ENCODE peak calls at places on chromosomes 16 and 17, in six cellular contexts. P, F, C, Z, G and H are unnamed samples.

GRCh38 chr17:74158761-74159160 is 44.7 kb upstream of the RPL38 start:
- DNase-seq in F (no peak), C (no peak), G (no peak), Z (no peak), P (no peak), H (no peak)

GRCh38 chr16:3095869-3096268 is 3.2 kb downstream of the ZSCAN10 start:
- DNase-seq in Z (peak; percentile 54), F (no peak), G (no peak), P (peak; percentile 35), C (no peak), H (peak; percentile 57)

GRCh38 chr17:67520282-67520906 is 143.3 kb downstream of the PITPNC1 start:
- DNase-seq in C (no peak), F (peak; percentile 48), P (no peak), G (no peak), Z (no peak), H (no peak)

GRCh38 chr17:20315321-20315720 is 152.0 kb downstream of the LGALS9B start:
- DNase-seq in Z (no peak), F (no peak), P (no peak), G (no peak), C (no peak), H (no peak)

GRCh38 chr16:1308977-1309885 is at the start of gene UBE2I:
- DNase-seq in F (peak; percentile 97), C (peak; percentile 93), P (peak; percentile 99), G (peak; percentile 99), Z (peak; percentile 98), H (peak; percentile 98)

GRCh38 chr16:57751539-57752202 is 16.1 kb downstream of the KATNB1 start:
- DNase-seq in P (no peak), F (no peak), Z (no peak), G (peak; percentile 41), C (no peak), H (no peak)

GRCh38 chr16:89118361-89119061 is 24.9 kb downstream of the ACSF3 start:
- DNase-seq in C (peak; percentile 77), P (no peak), F (no peak), G (no peak), Z (no peak), H (no peak)

GRCh38 chr17:50908860-50909764 is 43.0 kb upstream of the TOB1 start:
- DNase-seq in C (peak; percentile 93), P (no peak), G (peak; percentile 70), F (no peak), Z (no peak), H (no peak)

GRCh38 chr17:18074566-18075272 is 13.0 kb upstream of the DRG2 start:
- DNase-seq in Z (peak; percentile 45), G (no peak), P (no peak), C (peak; percentile 61), F (no peak), H (peak; percentile 61)

GRCh38 chr17:14092808-14093207 is 23.5 kb downstream of the COX10 start:
- DNase-seq in C (no peak), F (no peak), G (no peak), P (no peak), Z (no peak), H (no peak)

GRCh38 chr17:48542956-48543853 is 1.7 kb downstream of the HOXB2 start:
- DNase-seq in C (no peak), P (peak; percentile 75), G (peak; percentile 84), F (peak; percentile 67), Z (peak; percentile 79), H (peak; percentile 66)

GRCh38 chr17:47785538-47786123 is 36.0 kb downstream of the OSBPL7 start:
- DNase-seq in G (peak; percentile 82), F (peak; percentile 16), C (peak; percentile 52), P (no peak), Z (peak; percentile 67), H (no peak)

GRCh38 chr17:78342438-78343098 is 17.3 kb downstream of the SOCS3 start:
- DNase-seq in Z (no peak), P (peak; percentile 58), C (no peak), F (peak; percentile 88), G (no peak), H (peak; percentile 51)

GRCh38 chr17:42520540-42520951 is 15.5 kb upstream of the NAGLU start:
- DNase-seq in C (peak; percentile 55), P (no peak), Z (peak; percentile 48), F (no peak), G (peak; percentile 55), H (no peak)

GRCh38 chr17:3762922-3763776 is 37.8 kb downstream of the ITGAE start:
- DNase-seq in G (no peak), C (no peak), Z (no peak), F (no peak), P (no peak), H (no peak)

GRCh38 chr16:48596326-48596725 is 13.7 kb downstream of the N4BP1 start:
- DNase-seq in Z (peak; percentile 29), F (no peak), P (no peak), C (no peak), G (no peak), H (no peak)

GRCh38 chr16:4673387-4674046 is 19.8 kb upstream of the NUDT16L1 start:
- DNase-seq in P (no peak), G (no peak), Z (no peak), F (no peak), C (no peak), H (no peak)

GRCh38 chr17:39722965-39723848 is 7.1 kb downstream of the MIEN1 start:
- DNase-seq in F (no peak), G (peak; percentile 81), C (no peak), Z (peak; percentile 93), P (no peak), H (no peak)

GRCh38 chr16:52976539-52977167 is 76.0 kb downstream of the CHD9NB start:
- DNase-seq in C (peak; percentile 41), F (peak; percentile 22), P (peak; percentile 39), G (no peak), Z (peak; percentile 30), H (peak; percentile 14)

GRCh38 chr17:80892019-80892855 is 99.4 kb upstream of the CHMP6 start:
- DNase-seq in C (no peak), P (peak; percentile 86), G (no peak), Z (peak; percentile 93), F (peak; percentile 99), H (no peak)

GRCh38 chr17:2055494-2056220 is 754 bp downstream of the HIC1 start:
- DNase-seq in C (no peak), P (no peak), G (no peak), Z (no peak), F (peak; percentile 55), H (no peak)

GRCh38 chr17:4658478-4659305 is 17.2 kb upstream of the ALOX15 start:
- DNase-seq in P (no peak), F (peak; percentile 86), Z (peak; percentile 80), C (no peak), G (no peak), H (peak; percentile 58)

GRCh38 chr16:47467501-47467900 is 6.4 kb downstream of the PHKB start:
- DNase-seq in P (no peak), G (no peak), C (no peak), Z (peak; percentile 33), F (no peak), H (no peak)

GRCh38 chr17:72525225-72525988 is 404.6 kb downstream of the SOX9 start:
- DNase-seq in Z (no peak), C (peak; percentile 75), P (peak; percentile 59), G (no peak), F (no peak), H (no peak)

GRCh38 chr17:8713315-8713714 is 31.3 kb downstream of the CCDC42 start:
- DNase-seq in G (no peak), Z (no peak), F (no peak), C (no peak), P (no peak), H (no peak)

GRCh38 chr17:2343421-2343820 is 6.1 kb downstream of the SGSM2 start:
- DNase-seq in P (no peak), Z (no peak), C (no peak), G (no peak), F (no peak), H (no peak)

GRCh38 chr16:78893340-78893739 is 707.2 kb downstream of the MAF start:
- DNase-seq in F (no peak), P (no peak), Z (no peak), G (no peak), C (no peak), H (no peak)

GRCh38 chr16:85005278-85006069 is 5.9 kb downstream of the ZDHHC7 start:
- DNase-seq in Z (no peak), F (peak; percentile 39), G (no peak), C (no peak), P (no peak), H (no peak)

GRCh38 chr16:9419161-9419560 is 327.7 kb downstream of the HAPSTR1 start:
- DNase-seq in F (no peak), P (no peak), C (no peak), G (no peak), Z (no peak), H (no peak)

DNA sequence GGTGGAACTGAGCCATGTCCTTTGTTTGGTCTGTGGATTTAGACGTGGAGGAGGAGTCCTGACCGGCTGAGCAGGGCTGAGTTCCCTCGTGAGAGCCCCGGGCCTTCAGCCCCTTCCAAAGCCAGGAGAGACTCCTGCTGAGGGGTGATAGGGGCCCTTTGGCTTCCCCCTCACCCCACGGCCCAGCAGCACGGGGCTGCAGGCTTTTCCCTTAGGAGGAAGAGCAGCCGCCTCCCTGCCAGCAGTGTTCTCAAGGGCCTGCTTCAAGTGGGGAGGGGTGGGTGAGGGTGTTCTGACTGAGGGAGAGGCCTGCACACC is 1.5 kb upstream of the CYB561 start:
- DNase-seq in P (no peak), F (no peak), G (no peak), C (no peak), Z (peak; percentile 60), H (peak; percentile 50)
- TF ChIP-seq RFX5 in P (no peak), F (no peak), G (no peak), C (no peak), Z (no peak), H (no peak)

GRCh38 chr16:61194573-61194972 is 841.7 kb downstream of the CDH8 start:
- DNase-seq in C (no peak), Z (no peak), P (no peak), G (no peak), F (no peak), H (no peak)
- TF ChIP-seq RFX5 in C (no peak), Z (no peak), P (no peak), G (no peak), F (no peak), H (no peak)

DNA sequence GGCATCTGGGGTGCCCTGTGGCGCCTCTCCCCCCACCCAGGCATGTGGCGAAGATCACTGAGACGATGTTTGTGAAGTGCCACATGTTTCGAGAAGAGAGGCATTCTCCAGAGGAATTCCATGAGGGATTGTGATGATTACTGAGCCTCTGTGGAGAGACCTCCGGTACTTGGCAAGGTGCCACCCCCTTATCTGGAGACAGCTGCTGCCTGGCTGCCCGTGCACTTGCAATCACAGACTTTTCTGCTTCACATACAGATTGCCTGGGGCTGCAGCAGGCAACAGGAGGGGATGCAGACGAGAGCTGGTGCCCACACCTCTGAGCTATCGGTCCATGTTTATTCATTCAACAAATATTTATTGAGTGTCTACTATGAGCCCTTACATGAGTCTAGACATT is 317.1 kb upstream of the ZFHX3 start:
- DNase-seq in P (no peak), C (no peak), F (peak; percentile 12), G (no peak), Z (no peak), H (peak; percentile 83)
- TF ChIP-seq RFX5 in P (no peak), C (no peak), F (no peak), G (no peak), Z (no peak), H (no peak)

DNA sequence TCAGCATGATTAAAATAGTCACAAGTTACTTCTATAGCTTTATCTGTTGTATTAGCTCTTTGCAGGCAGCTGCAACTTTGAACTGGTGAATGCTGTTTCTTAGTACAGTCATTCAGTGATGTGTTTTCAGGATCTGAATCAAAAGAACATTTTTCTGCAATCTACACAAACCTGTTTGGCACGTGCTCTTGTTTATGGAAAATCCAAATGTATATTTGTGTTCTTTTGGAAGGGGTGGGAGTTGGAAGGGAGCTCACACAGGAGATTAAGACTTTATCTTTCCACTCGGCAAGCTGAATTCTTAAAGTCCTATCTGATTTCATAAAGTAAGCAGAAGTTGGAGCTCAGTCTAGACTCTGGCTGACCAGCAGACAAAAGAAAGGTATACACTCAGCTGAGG is 300.2 kb downstream of the MAP2K6 start:
- DNase-seq in F (peak; percentile 71), G (no peak), C (no peak), P (no peak), Z (no peak), H (no peak)
- TF ChIP-seq RFX5 in F (no peak), G (no peak), C (no peak), P (no peak), Z (no peak), H (no peak)